ENCODE peak calls at places on chromosomes 12 and 14, in five cellular contexts. One of them, this sample, is unnamed.

GRCh38 chr12:131779027-131779426 is 49.2 kb upstream of the MMP17 start:
- DNase-seq in omental fat pad: no peak
- DNase-seq in transverse colon: no peak
- DNase-seq in type B pancreatic cell: no peak
- DNase-seq in choroid plexus epithelial cell: no peak
- DNase-seq in this sample: no peak

GRCh38 chr12:31647106-31647505 is 12.4 kb upstream of the ETFBKMT start:
- DNase-seq in type B pancreatic cell: no peak
- DNase-seq in choroid plexus epithelial cell: no peak
- DNase-seq in omental fat pad: no peak
- DNase-seq in transverse colon: no peak
- DNase-seq in this sample: no peak

GRCh38 chr14:103029936-103030335 is 27.4 kb downstream of the CDC42BPB start:
- DNase-seq in transverse colon: no peak
- DNase-seq in type B pancreatic cell: no peak
- DNase-seq in choroid plexus epithelial cell: no peak
- DNase-seq in omental fat pad: no peak
- DNase-seq in this sample: no peak

GRCh38 chr14:92520102-92520651 is 6.6 kb downstream of the RIN3 start:
- DNase-seq in choroid plexus epithelial cell: no peak
- DNase-seq in omental fat pad: no peak
- DNase-seq in type B pancreatic cell: no peak
- DNase-seq in transverse colon: no peak
- DNase-seq in this sample: peak

GRCh38 chr12:56725723-56726102 is 614 bp upstream of the NACA start:
- DNase-seq in choroid plexus epithelial cell: no peak
- DNase-seq in omental fat pad: no peak
- DNase-seq in type B pancreatic cell: no peak
- DNase-seq in transverse colon: no peak
- DNase-seq in this sample: no peak

GRCh38 chr12:62854024-62854423 is 80.9 kb downstream of the PPM1H start:
- DNase-seq in choroid plexus epithelial cell: no peak
- DNase-seq in omental fat pad: no peak
- DNase-seq in type B pancreatic cell: no peak
- DNase-seq in transverse colon: no peak
- DNase-seq in this sample: no peak

GRCh38 chr12:104201238-104202001 is 14.2 kb upstream of the TXNRD1 start:
- DNase-seq in choroid plexus epithelial cell: peak
- DNase-seq in type B pancreatic cell: no peak
- DNase-seq in transverse colon: peak
- DNase-seq in omental fat pad: no peak
- DNase-seq in this sample: peak

GRCh38 chr12:125021096-125021495 is 27.7 kb downstream of the BRI3BP start:
- DNase-seq in transverse colon: no peak
- DNase-seq in type B pancreatic cell: no peak
- DNase-seq in choroid plexus epithelial cell: no peak
- DNase-seq in omental fat pad: no peak
- DNase-seq in this sample: no peak

GRCh38 chr12:88243886-88244491 is 101.9 kb downstream of the TMTC3 start:
- DNase-seq in type B pancreatic cell: no peak
- DNase-seq in omental fat pad: no peak
- DNase-seq in choroid plexus epithelial cell: no peak
- DNase-seq in transverse colon: no peak
- DNase-seq in this sample: no peak

GRCh38 chr12:106010746-106011145 is 128.0 kb downstream of the NUAK1 start:
- DNase-seq in omental fat pad: no peak
- DNase-seq in type B pancreatic cell: no peak
- DNase-seq in choroid plexus epithelial cell: peak
- DNase-seq in transverse colon: no peak
- DNase-seq in this sample: no peak

GRCh38 chr12:25518512-25518911 is 34.6 kb downstream of the LMNTD1 start:
- DNase-seq in transverse colon: no peak
- DNase-seq in omental fat pad: no peak
- DNase-seq in choroid plexus epithelial cell: peak
- DNase-seq in type B pancreatic cell: no peak
- DNase-seq in this sample: peak

GRCh38 chr14:91654836-91655235 is 77.0 kb downstream of the CATSPERB start:
- DNase-seq in omental fat pad: no peak
- DNase-seq in choroid plexus epithelial cell: no peak
- DNase-seq in transverse colon: no peak
- DNase-seq in type B pancreatic cell: no peak
- DNase-seq in this sample: no peak

GRCh38 chr12:25187781-25188180 is 7.2 kb downstream of the DNAI7 start:
- DNase-seq in omental fat pad: no peak
- DNase-seq in type B pancreatic cell: no peak
- DNase-seq in transverse colon: no peak
- DNase-seq in choroid plexus epithelial cell: peak
- DNase-seq in this sample: no peak

GRCh38 chr12:102026728-102027127 is 35.1 kb downstream of the WASHC3 start:
- DNase-seq in type B pancreatic cell: no peak
- DNase-seq in choroid plexus epithelial cell: no peak
- DNase-seq in transverse colon: no peak
- DNase-seq in omental fat pad: no peak
- DNase-seq in this sample: no peak

GRCh38 chr14:23061995-23062394 is 4.7 kb upstream of the CDH24 start:
- DNase-seq in type B pancreatic cell: no peak
- DNase-seq in transverse colon: peak
- DNase-seq in omental fat pad: peak
- DNase-seq in choroid plexus epithelial cell: peak
- DNase-seq in this sample: no peak

GRCh38 chr12:106487664-106488063 is 95.1 kb upstream of the RFX4 start:
- DNase-seq in transverse colon: no peak
- DNase-seq in omental fat pad: no peak
- DNase-seq in type B pancreatic cell: no peak
- DNase-seq in choroid plexus epithelial cell: no peak
- DNase-seq in this sample: no peak

DNA sequence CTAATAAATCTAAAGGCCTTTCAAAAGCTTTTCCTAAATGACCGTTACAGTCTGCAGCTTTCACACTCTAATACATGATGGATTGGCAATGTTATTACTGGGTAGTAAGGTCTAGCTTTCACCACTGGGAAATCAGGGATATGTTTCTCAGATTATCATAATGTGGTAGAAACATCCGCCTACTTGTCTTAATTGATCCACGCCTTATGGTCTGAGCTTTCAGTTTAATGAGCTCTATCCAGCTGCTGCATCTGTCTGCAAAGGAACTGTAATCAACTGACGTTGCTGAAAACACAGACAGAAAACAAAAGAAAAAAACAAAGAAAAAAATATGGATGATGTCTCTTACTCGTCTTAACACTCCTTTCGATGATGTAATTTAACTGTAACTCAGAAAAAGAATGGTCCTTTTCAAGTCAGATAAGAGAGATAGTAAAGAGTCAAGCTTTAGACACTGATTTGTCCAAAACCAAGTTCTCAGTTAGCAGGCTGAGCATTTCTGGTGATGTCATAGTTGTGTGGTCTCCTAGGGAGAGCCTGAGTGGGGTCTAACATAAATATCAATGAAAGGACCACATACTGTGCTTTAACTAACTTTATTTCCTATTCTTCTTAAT is 85.9 kb downstream of the C2CD5 start:
- DNase-seq in type B pancreatic cell: no peak
- DNase-seq in omental fat pad: no peak
- DNase-seq in transverse colon: no peak
- DNase-seq in choroid plexus epithelial cell: no peak
- DNase-seq in this sample: no peak
- TF ChIP-seq CTCF in type B pancreatic cell: no peak
- TF ChIP-seq CTCF in omental fat pad: no peak
- TF ChIP-seq CTCF in transverse colon: no peak
- TF ChIP-seq CTCF in choroid plexus epithelial cell: no peak
- TF ChIP-seq CTCF in this sample: no peak

GRCh38 chr14:73776194-73776537 is 62.0 kb upstream of the PNMA1 start:
- DNase-seq in omental fat pad: no peak
- DNase-seq in choroid plexus epithelial cell: no peak
- DNase-seq in type B pancreatic cell: no peak
- DNase-seq in transverse colon: no peak
- DNase-seq in this sample: no peak

GRCh38 chr14:73778736-73779135 is 64.6 kb upstream of the PNMA1 start:
- DNase-seq in choroid plexus epithelial cell: no peak
- DNase-seq in transverse colon: no peak
- DNase-seq in type B pancreatic cell: no peak
- DNase-seq in omental fat pad: no peak
- DNase-seq in this sample: no peak

GRCh38 chr14:73774671-73775070 is 60.5 kb upstream of the PNMA1 start:
- DNase-seq in type B pancreatic cell: no peak
- DNase-seq in choroid plexus epithelial cell: no peak
- DNase-seq in omental fat pad: no peak
- DNase-seq in transverse colon: no peak
- DNase-seq in this sample: no peak

GRCh38 chr14:73775339-73776193 is 61.4 kb upstream of the PNMA1 start:
- DNase-seq in type B pancreatic cell: no peak
- DNase-seq in choroid plexus epithelial cell: no peak
- DNase-seq in omental fat pad: no peak
- DNase-seq in transverse colon: no peak
- DNase-seq in this sample: no peak

DNA sequence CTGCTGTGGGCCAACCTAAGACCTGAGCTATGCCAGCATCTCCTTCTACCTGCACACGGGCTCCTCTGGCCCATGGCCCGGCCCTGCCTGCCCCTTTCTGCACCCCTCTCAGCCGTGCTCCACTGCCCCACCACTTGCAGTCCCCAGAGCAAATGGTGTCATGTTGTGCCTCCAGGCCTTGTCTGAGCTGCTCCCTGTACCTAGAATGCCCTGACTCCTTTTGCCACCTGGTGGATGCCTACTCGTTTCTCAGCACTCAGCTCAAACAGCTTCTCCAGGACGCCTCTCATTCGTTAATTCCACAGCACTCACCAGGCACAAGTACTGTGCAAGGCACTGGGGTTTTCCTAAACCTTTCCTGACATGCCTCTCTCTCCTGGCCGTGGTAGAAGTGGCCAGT is 63.2 kb upstream of the PNMA1 start:
- DNase-seq in type B pancreatic cell: no peak
- DNase-seq in choroid plexus epithelial cell: no peak
- DNase-seq in omental fat pad: no peak
- DNase-seq in transverse colon: no peak
- DNase-seq in this sample: no peak
- TF ChIP-seq CTCF in type B pancreatic cell: no peak
- TF ChIP-seq CTCF in choroid plexus epithelial cell: no peak
- TF ChIP-seq CTCF in omental fat pad: no peak
- TF ChIP-seq CTCF in transverse colon: no peak
- TF ChIP-seq CTCF in this sample: no peak

DNA sequence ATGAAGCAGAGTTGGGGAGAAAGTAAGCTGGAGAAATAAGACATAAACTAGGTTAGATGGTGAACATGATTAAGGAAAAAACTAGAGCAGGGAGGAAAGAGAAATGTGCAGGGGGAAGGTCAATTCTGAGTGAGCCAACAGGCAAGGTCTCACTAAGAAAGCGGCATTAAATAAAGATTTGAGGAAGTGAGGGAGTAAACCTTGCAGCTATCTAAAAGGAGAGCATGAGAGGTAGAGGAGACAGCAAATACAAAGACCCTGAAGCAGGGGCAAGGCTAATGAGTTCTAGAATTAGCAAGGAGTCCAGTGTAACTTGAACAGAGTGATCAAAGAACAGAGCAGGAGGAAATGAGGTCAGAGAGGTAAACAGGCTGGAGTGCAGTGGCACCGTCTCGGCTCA is 4.4 kb upstream of the SOCS2 start:
- DNase-seq in omental fat pad: no peak
- DNase-seq in type B pancreatic cell: no peak
- DNase-seq in choroid plexus epithelial cell: no peak
- DNase-seq in transverse colon: no peak
- DNase-seq in this sample: no peak
- TF ChIP-seq CTCF in omental fat pad: no peak
- TF ChIP-seq CTCF in type B pancreatic cell: no peak
- TF ChIP-seq CTCF in choroid plexus epithelial cell: no peak
- TF ChIP-seq CTCF in transverse colon: no peak
- TF ChIP-seq CTCF in this sample: no peak

GRCh38 chr12:72323881-72324280 is 51.7 kb downstream of the TRHDE start:
- DNase-seq in transverse colon: no peak
- DNase-seq in type B pancreatic cell: no peak
- DNase-seq in omental fat pad: no peak
- DNase-seq in choroid plexus epithelial cell: peak
- DNase-seq in this sample: no peak
- TF ChIP-seq CTCF in transverse colon: no peak
- TF ChIP-seq CTCF in type B pancreatic cell: no peak
- TF ChIP-seq CTCF in omental fat pad: no peak
- TF ChIP-seq CTCF in choroid plexus epithelial cell: no peak
- TF ChIP-seq CTCF in this sample: no peak

DNA sequence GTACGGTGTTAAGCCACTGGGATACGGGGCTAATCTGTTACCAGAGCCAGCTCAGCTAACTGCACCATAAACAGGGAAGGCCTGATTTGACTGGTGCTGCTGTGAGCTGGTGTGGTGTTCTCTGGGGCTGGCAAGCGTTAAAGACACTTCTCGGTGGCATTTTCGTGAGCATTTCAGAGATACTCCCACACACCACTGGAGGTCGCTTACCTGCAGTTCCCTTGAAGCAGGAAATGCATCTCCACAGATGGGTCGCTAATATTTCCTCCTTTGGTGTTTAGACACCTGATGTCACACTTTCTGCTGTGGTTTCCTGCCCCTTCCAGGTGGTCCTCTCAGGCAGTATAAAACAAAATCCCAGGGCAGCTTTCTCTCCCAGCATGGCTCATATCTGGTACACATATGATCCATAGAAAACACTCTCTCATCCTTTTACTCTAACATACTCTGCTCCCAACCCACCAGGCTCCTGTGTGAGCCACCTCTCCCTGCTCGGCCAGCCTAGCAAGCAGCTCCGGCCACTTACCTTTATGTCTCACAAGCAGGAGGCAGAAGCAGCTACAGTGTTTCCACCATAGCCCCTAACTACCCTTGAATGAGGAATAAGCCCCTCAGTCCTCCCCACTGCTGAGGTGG is 129.9 kb upstream of the GRIN2B start:
- DNase-seq in transverse colon: no peak
- DNase-seq in choroid plexus epithelial cell: no peak
- DNase-seq in omental fat pad: no peak
- DNase-seq in type B pancreatic cell: no peak
- DNase-seq in this sample: no peak
- TF ChIP-seq CTCF in transverse colon: no peak
- TF ChIP-seq CTCF in choroid plexus epithelial cell: no peak
- TF ChIP-seq CTCF in omental fat pad: no peak
- TF ChIP-seq CTCF in type B pancreatic cell: peak
- TF ChIP-seq CTCF in this sample: no peak

DNA sequence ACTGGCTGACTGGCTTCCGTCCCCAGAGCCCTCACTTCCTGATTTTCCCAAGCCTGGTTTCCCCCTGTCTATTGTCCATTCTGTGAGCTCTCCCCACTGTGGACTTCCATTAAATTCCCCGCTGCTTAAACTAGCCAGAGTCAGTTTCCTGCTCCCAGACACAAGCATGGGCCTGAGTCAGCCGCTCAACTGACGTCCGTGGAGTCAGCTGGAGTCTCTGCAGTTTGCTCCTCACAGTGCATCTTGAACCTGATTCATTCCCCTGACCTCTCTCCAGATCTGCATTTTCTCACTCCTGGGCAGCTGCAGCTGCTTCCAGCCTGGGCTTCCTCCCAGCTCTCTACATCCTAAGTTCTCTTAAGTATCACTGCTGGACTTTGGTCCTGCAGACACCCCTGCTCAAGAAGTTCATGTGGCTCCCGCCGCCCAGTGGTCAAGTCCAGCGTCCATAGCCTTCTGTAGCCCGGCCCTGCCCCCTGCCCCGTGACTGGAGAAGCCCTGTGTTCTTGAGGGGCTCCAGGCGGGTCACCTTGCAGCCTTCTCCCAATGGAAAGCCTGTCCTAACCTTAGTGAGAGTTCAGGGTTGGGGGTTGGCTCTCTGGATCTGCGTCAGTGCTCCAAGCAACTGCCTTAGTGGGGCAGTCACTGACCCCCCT is 20.0 kb downstream of the NFKBIA start:
- DNase-seq in omental fat pad: no peak
- DNase-seq in type B pancreatic cell: no peak
- DNase-seq in choroid plexus epithelial cell: peak
- DNase-seq in transverse colon: peak
- DNase-seq in this sample: no peak
- TF ChIP-seq CTCF in omental fat pad: no peak
- TF ChIP-seq CTCF in type B pancreatic cell: no peak
- TF ChIP-seq CTCF in choroid plexus epithelial cell: peak
- TF ChIP-seq CTCF in transverse colon: peak
- TF ChIP-seq CTCF in this sample: no peak

This sample was measured in natural killer cell.